ENCODE peak calls at places on chromosomes 7 and 10, in six cellular contexts. J is HuH-7; L is heart left ventricle; K is activated CD4-positive, alpha-beta memory T cell treated with anti-CD3 and anti-CD28 coated beads for 36 hours; A is NCI-H1092 treated with DMSO at 0.1 percent for 48 hours; E is left cardiac atrium. R is an unnamed sample.

GRCh38 chr10:126171555-126171954 is 216.7 kb downstream of the ADAM12 start:
- DNase-seq in K (no peak), J (no peak), E (no peak), A (no peak), L (no peak), R (no peak)

GRCh38 chr10:12597800-12598750 is 248.7 kb downstream of the CAMK1D start:
- DNase-seq in E (no peak), A (peak; percentile 79), K (no peak), J (no peak), L (no peak), R (no peak)

GRCh38 chr10:104088239-104088638 is 2.6 kb upstream of the COL17A1 start:
- DNase-seq in L (no peak), J (no peak), K (no peak), A (no peak), E (no peak), R (no peak)

GRCh38 chr7:128812514-128813168 is 17.6 kb upstream of the FLNC start:
- DNase-seq in J (no peak), L (peak; percentile 43), K (no peak), A (peak; percentile 40), E (peak; percentile 62), R (peak; percentile 40)

GRCh38 chr10:122368502-122369254 is 5.8 kb upstream of the PLEKHA1 start:
- DNase-seq in J (no peak), L (peak; percentile 34), E (no peak), A (no peak), K (no peak), R (no peak)

GRCh38 chr7:158108646-158109293 is 478.9 kb downstream of the PTPRN2 start:
- DNase-seq in E (no peak), A (no peak), L (no peak), J (no peak), K (no peak), R (no peak)

GRCh38 chr10:3935141-3935540 is 150.1 kb upstream of the KLF6 start:
- DNase-seq in K (peak; percentile 95), E (peak; percentile 63), A (no peak), J (no peak), L (peak; percentile 56), R (peak; percentile 14)

GRCh38 chr10:116237260-116237659 is 35.7 kb downstream of the GFRA1 start:
- DNase-seq in K (no peak), E (no peak), J (no peak), L (no peak), A (peak; percentile 19), R (no peak)

GRCh38 chr10:96017227-96017687 is 26.1 kb upstream of the CCNJ start:
- DNase-seq in E (no peak), L (no peak), J (peak; percentile 47), K (peak; percentile 10), A (peak; percentile 44), R (peak; percentile 82)

GRCh38 chr7:43648725-43649406 is 66.0 kb downstream of the STK17A start:
- DNase-seq in A (no peak), K (peak; percentile 84), J (no peak), L (no peak), E (no peak), R (no peak)

GRCh38 chr10:126131338-126131737 is 235.0 kb downstream of the FANK1 start:
- DNase-seq in E (no peak), L (no peak), A (no peak), K (no peak), J (no peak), R (no peak)

GRCh38 chr10:132411561-132412253 is 14.7 kb downstream of the PWWP2B start:
- DNase-seq in L (no peak), A (no peak), J (no peak), E (peak; percentile 43), K (no peak), R (peak; percentile 86)

GRCh38 chr7:98459529-98459928 is 58.6 kb upstream of the BAIAP2L1 start:
- DNase-seq in E (no peak), K (no peak), J (no peak), A (peak; percentile 9), L (no peak), R (no peak)

GRCh38 chr10:113020838-113021237 is 70.8 kb downstream of the TCF7L2 start:
- DNase-seq in E (no peak), K (no peak), A (peak; percentile 72), L (no peak), J (no peak), R (no peak)

GRCh38 chr7:157616426-157616825 is 279.6 kb downstream of the DNAJB6 start:
- DNase-seq in J (no peak), A (no peak), L (no peak), K (no peak), E (no peak), R (no peak)

GRCh38 chr7:82428186-82428961 is 15.2 kb downstream of the CACNA2D1 start:
- DNase-seq in J (no peak), K (no peak), E (no peak), L (no peak), A (no peak), R (no peak)

GRCh38 chr7:101935521-101936141 is 118.2 kb downstream of the CUX1 start:
- DNase-seq in L (peak; percentile 75), E (peak; percentile 75), K (no peak), J (no peak), A (no peak), R (no peak)

GRCh38 chr7:30214651-30215137 is 69.7 kb upstream of the ZNRF2 start:
- DNase-seq in K (no peak), A (no peak), E (no peak), L (no peak), J (no peak), R (no peak)

GRCh38 chr10:126135177-126135576 is 238.8 kb downstream of the FANK1 start:
- DNase-seq in A (no peak), J (no peak), L (no peak), K (no peak), E (no peak), R (no peak)

GRCh38 chr7:112207106-112207592 is 654 bp downstream of the ZNF277 start:
- DNase-seq in K (no peak), J (no peak), A (no peak), E (no peak), L (no peak), R (no peak)

GRCh38 chr7:5429253-5429856 is 5.7 kb upstream of the TNRC18 start:
- DNase-seq in L (peak; percentile 53), E (no peak), J (no peak), A (peak; percentile 63), K (peak; percentile 12), R (peak; percentile 86)

GRCh38 chr10:71638087-71638576 is 81.4 kb downstream of the C10orf105 start:
- DNase-seq in J (peak; percentile 86), A (no peak), K (peak; percentile 13), E (peak; percentile 41), L (peak; percentile 34), R (peak; percentile 73)

GRCh38 chr10:108601856-108602255 is 1321.5 kb downstream of the XPNPEP1 start:
- DNase-seq in A (no peak), J (no peak), K (no peak), E (no peak), L (no peak), R (no peak)

R was measured in hepatocyte.